ENCODE peak calls at places on chromosomes 7 and 10, in five cellular contexts. One of them, this sample, is unnamed.

GRCh38 chr7:74267756-74268565 is 13.8 kb upstream of the RFC2 start:
- DNase-seq in EH: peak
- DNase-seq in mucosa of gallbladder: no peak
- DNase-seq in endothelial cell of umbilical vein: no peak
- DNase-seq in T follicular helper cell: no peak
- DNase-seq in this sample: no peak

GRCh38 chr7:18117482-18117881 is 89.8 kb upstream of the PRPS1L1 start:
- DNase-seq in endothelial cell of umbilical vein: no peak
- DNase-seq in T follicular helper cell: no peak
- DNase-seq in EH: peak
- DNase-seq in mucosa of gallbladder: no peak
- DNase-seq in this sample: no peak

GRCh38 chr10:29377333-29377961 is 88.6 kb downstream of the LYZL1 start:
- DNase-seq in T follicular helper cell: no peak
- DNase-seq in EH: peak
- DNase-seq in mucosa of gallbladder: no peak
- DNase-seq in endothelial cell of umbilical vein: peak
- DNase-seq in this sample: no peak

GRCh38 chr7:155299539-155300202 is 2.0 kb downstream of the INSIG1 start:
- DNase-seq in endothelial cell of umbilical vein: no peak
- DNase-seq in mucosa of gallbladder: no peak
- DNase-seq in EH: no peak
- DNase-seq in T follicular helper cell: peak
- DNase-seq in this sample: peak

GRCh38 chr10:79139124-79139835 is 70.5 kb downstream of the ZMIZ1 start:
- DNase-seq in endothelial cell of umbilical vein: peak
- DNase-seq in T follicular helper cell: no peak
- DNase-seq in mucosa of gallbladder: peak
- DNase-seq in EH: peak
- DNase-seq in this sample: no peak

GRCh38 chr7:132100483-132100882 is 475.8 kb downstream of the PLXNA4 start:
- DNase-seq in mucosa of gallbladder: no peak
- DNase-seq in EH: no peak
- DNase-seq in T follicular helper cell: no peak
- DNase-seq in endothelial cell of umbilical vein: no peak
- DNase-seq in this sample: no peak

GRCh38 chr10:67288688-67289410 is 363.0 kb downstream of the LRRTM3 start:
- DNase-seq in EH: no peak
- DNase-seq in mucosa of gallbladder: no peak
- DNase-seq in endothelial cell of umbilical vein: no peak
- DNase-seq in T follicular helper cell: no peak
- DNase-seq in this sample: no peak

GRCh38 chr7:158244873-158245723 is 342.5 kb downstream of the PTPRN2 start:
- DNase-seq in EH: no peak
- DNase-seq in T follicular helper cell: no peak
- DNase-seq in mucosa of gallbladder: no peak
- DNase-seq in endothelial cell of umbilical vein: no peak
- DNase-seq in this sample: no peak

GRCh38 chr10:44880090-44880715 is 30.9 kb upstream of the TMEM72 start:
- DNase-seq in EH: no peak
- DNase-seq in endothelial cell of umbilical vein: no peak
- DNase-seq in mucosa of gallbladder: no peak
- DNase-seq in T follicular helper cell: no peak
- DNase-seq in this sample: no peak

GRCh38 chr7:107387077-107387476 is 82.8 kb upstream of the GPR22 start:
- DNase-seq in endothelial cell of umbilical vein: peak
- DNase-seq in mucosa of gallbladder: no peak
- DNase-seq in EH: peak
- DNase-seq in T follicular helper cell: no peak
- DNase-seq in this sample: no peak